ENCODE peak calls at places on chromosome 10, in ten cellular contexts. One of them, this sample, is unnamed.

GRCh38 chr10:133298466-133298865 is 10.2 kb downstream of the TUBGCP2 start:
- DNase-seq in right lobe of liver: no peak
- DNase-seq in EH: no peak
- DNase-seq in M059J: no peak
- DNase-seq in pancreas: no peak
- DNase-seq in Panc1: no peak
- DNase-seq in activated CD4-positive, CD25-positive, alpha-beta regulatory T cell treated with anti-CD3 and anti-CD28 coated beads, Interleukin-2, amount 50 U/mL, for 16 hours: no peak
- DNase-seq in H4: no peak
- DNase-seq in activated naive CD4-positive, alpha-beta T cell treated with Interleukin-2 at 50 U/mL for 16 hours: no peak
- DNase-seq in Daoy: no peak
- DNase-seq in this sample: no peak

GRCh38 chr10:109837384-109837783 is 85.9 kb downstream of the XPNPEP1 start:
- DNase-seq in right lobe of liver: no peak
- DNase-seq in EH: no peak
- DNase-seq in M059J: peak; percentile 5
- DNase-seq in pancreas: no peak
- DNase-seq in Panc1: no peak
- DNase-seq in activated CD4-positive, CD25-positive, alpha-beta regulatory T cell treated with anti-CD3 and anti-CD28 coated beads, Interleukin-2, amount 50 U/mL, for 16 hours: no peak
- DNase-seq in H4: no peak
- DNase-seq in activated naive CD4-positive, alpha-beta T cell treated with Interleukin-2 at 50 U/mL for 16 hours: no peak
- DNase-seq in Daoy: no peak
- DNase-seq in this sample: no peak

GRCh38 chr10:80139290-80139689 is 6.8 kb downstream of the PLAC9 start:
- DNase-seq in right lobe of liver: no peak
- DNase-seq in EH: no peak
- DNase-seq in M059J: no peak
- DNase-seq in pancreas: no peak
- DNase-seq in Panc1: no peak
- DNase-seq in activated CD4-positive, CD25-positive, alpha-beta regulatory T cell treated with anti-CD3 and anti-CD28 coated beads, Interleukin-2, amount 50 U/mL, for 16 hours: no peak
- DNase-seq in H4: no peak
- DNase-seq in activated naive CD4-positive, alpha-beta T cell treated with Interleukin-2 at 50 U/mL for 16 hours: no peak
- DNase-seq in Daoy: no peak
- DNase-seq in this sample: no peak

GRCh38 chr10:132774905-132775863 is 10.8 kb downstream of the NKX6-2 start:
- DNase-seq in right lobe of liver: no peak
- DNase-seq in EH: peak; percentile 65
- DNase-seq in M059J: no peak
- DNase-seq in pancreas: peak; percentile 77
- DNase-seq in Panc1: no peak
- DNase-seq in activated CD4-positive, CD25-positive, alpha-beta regulatory T cell treated with anti-CD3 and anti-CD28 coated beads, Interleukin-2, amount 50 U/mL, for 16 hours: no peak
- DNase-seq in H4: peak; percentile 16
- DNase-seq in activated naive CD4-positive, alpha-beta T cell treated with Interleukin-2 at 50 U/mL for 16 hours: no peak
- DNase-seq in Daoy: no peak
- DNase-seq in this sample: peak; percentile 96

GRCh38 chr10:82206831-82207230 is 331.8 kb downstream of the NRG3 start:
- DNase-seq in right lobe of liver: no peak
- DNase-seq in EH: no peak
- DNase-seq in M059J: no peak
- DNase-seq in pancreas: no peak
- DNase-seq in Panc1: no peak
- DNase-seq in activated CD4-positive, CD25-positive, alpha-beta regulatory T cell treated with anti-CD3 and anti-CD28 coated beads, Interleukin-2, amount 50 U/mL, for 16 hours: no peak
- DNase-seq in H4: no peak
- DNase-seq in activated naive CD4-positive, alpha-beta T cell treated with Interleukin-2 at 50 U/mL for 16 hours: no peak
- DNase-seq in Daoy: no peak
- DNase-seq in this sample: no peak

GRCh38 chr10:92354587-92354986 is 63.6 kb downstream of the MARCHF5 start:
- DNase-seq in right lobe of liver: no peak
- DNase-seq in EH: no peak
- DNase-seq in M059J: no peak
- DNase-seq in pancreas: no peak
- DNase-seq in Panc1: no peak
- DNase-seq in activated CD4-positive, CD25-positive, alpha-beta regulatory T cell treated with anti-CD3 and anti-CD28 coated beads, Interleukin-2, amount 50 U/mL, for 16 hours: no peak
- DNase-seq in H4: no peak
- DNase-seq in activated naive CD4-positive, alpha-beta T cell treated with Interleukin-2 at 50 U/mL for 16 hours: no peak
- DNase-seq in Daoy: no peak
- DNase-seq in this sample: no peak

GRCh38 chr10:75048669-75049098 is 62.8 kb upstream of the SAMD8 start:
- DNase-seq in right lobe of liver: no peak
- DNase-seq in EH: peak; percentile 22
- DNase-seq in M059J: no peak
- DNase-seq in pancreas: peak; percentile 16
- DNase-seq in Panc1: no peak
- DNase-seq in activated CD4-positive, CD25-positive, alpha-beta regulatory T cell treated with anti-CD3 and anti-CD28 coated beads, Interleukin-2, amount 50 U/mL, for 16 hours: no peak
- DNase-seq in H4: no peak
- DNase-seq in activated naive CD4-positive, alpha-beta T cell treated with Interleukin-2 at 50 U/mL for 16 hours: no peak
- DNase-seq in Daoy: no peak
- DNase-seq in this sample: no peak

GRCh38 chr10:117609095-117609821 is 66.7 kb downstream of the EMX2 start:
- DNase-seq in right lobe of liver: no peak
- DNase-seq in EH: peak; percentile 79
- DNase-seq in M059J: peak; percentile 37
- DNase-seq in pancreas: peak; percentile 69
- DNase-seq in Panc1: peak; percentile 15
- DNase-seq in activated CD4-positive, CD25-positive, alpha-beta regulatory T cell treated with anti-CD3 and anti-CD28 coated beads, Interleukin-2, amount 50 U/mL, for 16 hours: no peak
- DNase-seq in H4: peak; percentile 37
- DNase-seq in activated naive CD4-positive, alpha-beta T cell treated with Interleukin-2 at 50 U/mL for 16 hours: no peak
- DNase-seq in Daoy: peak; percentile 72
- DNase-seq in this sample: peak; percentile 82

GRCh38 chr10:123974406-123974805 is 82.8 kb upstream of the CPXM2 start:
- DNase-seq in right lobe of liver: no peak
- DNase-seq in EH: peak; percentile 62
- DNase-seq in M059J: peak; percentile 60
- DNase-seq in pancreas: no peak
- DNase-seq in Panc1: no peak
- DNase-seq in activated CD4-positive, CD25-positive, alpha-beta regulatory T cell treated with anti-CD3 and anti-CD28 coated beads, Interleukin-2, amount 50 U/mL, for 16 hours: no peak
- DNase-seq in H4: peak; percentile 76
- DNase-seq in activated naive CD4-positive, alpha-beta T cell treated with Interleukin-2 at 50 U/mL for 16 hours: no peak
- DNase-seq in Daoy: peak; percentile 76
- DNase-seq in this sample: no peak

GRCh38 chr10:77899080-77899477 is 27.5 kb downstream of the DLG5 start:
- DNase-seq in right lobe of liver: no peak
- DNase-seq in EH: peak; percentile 86
- DNase-seq in M059J: peak; percentile 96
- DNase-seq in pancreas: no peak
- DNase-seq in Panc1: no peak
- DNase-seq in activated CD4-positive, CD25-positive, alpha-beta regulatory T cell treated with anti-CD3 and anti-CD28 coated beads, Interleukin-2, amount 50 U/mL, for 16 hours: no peak
- DNase-seq in H4: peak; percentile 89
- DNase-seq in activated naive CD4-positive, alpha-beta T cell treated with Interleukin-2 at 50 U/mL for 16 hours: no peak
- DNase-seq in Daoy: peak; percentile 75
- DNase-seq in this sample: peak; percentile 86

GRCh38 chr10:95451150-95451549 is 110.0 kb downstream of the SORBS1 start:
- DNase-seq in right lobe of liver: no peak
- DNase-seq in EH: no peak
- DNase-seq in M059J: no peak
- DNase-seq in pancreas: no peak
- DNase-seq in Panc1: no peak
- DNase-seq in activated CD4-positive, CD25-positive, alpha-beta regulatory T cell treated with anti-CD3 and anti-CD28 coated beads, Interleukin-2, amount 50 U/mL, for 16 hours: no peak
- DNase-seq in H4: no peak
- DNase-seq in activated naive CD4-positive, alpha-beta T cell treated with Interleukin-2 at 50 U/mL for 16 hours: no peak
- DNase-seq in Daoy: no peak
- DNase-seq in this sample: no peak

GRCh38 chr10:69408318-69409175 is 8.2 kb downstream of the TACR2 start:
- DNase-seq in right lobe of liver: peak; percentile 95
- DNase-seq in EH: peak; percentile 94
- DNase-seq in M059J: peak; percentile 89
- DNase-seq in pancreas: peak; percentile 97
- DNase-seq in Panc1: no peak
- DNase-seq in activated CD4-positive, CD25-positive, alpha-beta regulatory T cell treated with anti-CD3 and anti-CD28 coated beads, Interleukin-2, amount 50 U/mL, for 16 hours: peak; percentile 82
- DNase-seq in H4: peak; percentile 95
- DNase-seq in activated naive CD4-positive, alpha-beta T cell treated with Interleukin-2 at 50 U/mL for 16 hours: peak; percentile 88
- DNase-seq in Daoy: peak; percentile 93
- DNase-seq in this sample: peak; percentile 97

GRCh38 chr10:21749788-21750187 is 215.8 kb downstream of the MLLT10 start:
- DNase-seq in right lobe of liver: no peak
- DNase-seq in EH: no peak
- DNase-seq in M059J: no peak
- DNase-seq in pancreas: no peak
- DNase-seq in Panc1: no peak
- DNase-seq in activated CD4-positive, CD25-positive, alpha-beta regulatory T cell treated with anti-CD3 and anti-CD28 coated beads, Interleukin-2, amount 50 U/mL, for 16 hours: no peak
- DNase-seq in H4: no peak
- DNase-seq in activated naive CD4-positive, alpha-beta T cell treated with Interleukin-2 at 50 U/mL for 16 hours: no peak
- DNase-seq in Daoy: no peak
- DNase-seq in this sample: no peak

GRCh38 chr10:24374134-24374915 is 165.4 kb downstream of the KIAA1217 start:
- DNase-seq in right lobe of liver: no peak
- DNase-seq in EH: peak; percentile 77
- DNase-seq in M059J: peak; percentile 3
- DNase-seq in pancreas: no peak
- DNase-seq in Panc1: no peak
- DNase-seq in activated CD4-positive, CD25-positive, alpha-beta regulatory T cell treated with anti-CD3 and anti-CD28 coated beads, Interleukin-2, amount 50 U/mL, for 16 hours: no peak
- DNase-seq in H4: no peak
- DNase-seq in activated naive CD4-positive, alpha-beta T cell treated with Interleukin-2 at 50 U/mL for 16 hours: no peak
- DNase-seq in Daoy: peak; percentile 44
- DNase-seq in this sample: no peak

GRCh38 chr10:95350212-95350829 is 59.5 kb upstream of the PDLIM1 start:
- DNase-seq in right lobe of liver: no peak
- DNase-seq in EH: no peak
- DNase-seq in M059J: no peak
- DNase-seq in pancreas: no peak
- DNase-seq in Panc1: no peak
- DNase-seq in activated CD4-positive, CD25-positive, alpha-beta regulatory T cell treated with anti-CD3 and anti-CD28 coated beads, Interleukin-2, amount 50 U/mL, for 16 hours: no peak
- DNase-seq in H4: no peak
- DNase-seq in activated naive CD4-positive, alpha-beta T cell treated with Interleukin-2 at 50 U/mL for 16 hours: no peak
- DNase-seq in Daoy: no peak
- DNase-seq in this sample: no peak

GRCh38 chr10:112275512-112276245 is 7.5 kb upstream of the TECTB start:
- DNase-seq in right lobe of liver: no peak
- DNase-seq in EH: no peak
- DNase-seq in M059J: no peak
- DNase-seq in pancreas: no peak
- DNase-seq in Panc1: no peak
- DNase-seq in activated CD4-positive, CD25-positive, alpha-beta regulatory T cell treated with anti-CD3 and anti-CD28 coated beads, Interleukin-2, amount 50 U/mL, for 16 hours: no peak
- DNase-seq in H4: no peak
- DNase-seq in activated naive CD4-positive, alpha-beta T cell treated with Interleukin-2 at 50 U/mL for 16 hours: no peak
- DNase-seq in Daoy: no peak
- DNase-seq in this sample: no peak

GRCh38 chr10:77983384-77984341 is 45.7 kb downstream of the POLR3A start:
- DNase-seq in right lobe of liver: no peak
- DNase-seq in EH: peak; percentile 84
- DNase-seq in M059J: peak; percentile 71
- DNase-seq in pancreas: no peak
- DNase-seq in Panc1: no peak
- DNase-seq in activated CD4-positive, CD25-positive, alpha-beta regulatory T cell treated with anti-CD3 and anti-CD28 coated beads, Interleukin-2, amount 50 U/mL, for 16 hours: no peak
- DNase-seq in H4: no peak
- DNase-seq in activated naive CD4-positive, alpha-beta T cell treated with Interleukin-2 at 50 U/mL for 16 hours: no peak
- DNase-seq in Daoy: peak; percentile 48
- DNase-seq in this sample: no peak

GRCh38 chr10:7915923-7916322 is 97.6 kb downstream of the TAF3 start:
- DNase-seq in right lobe of liver: no peak
- DNase-seq in EH: peak; percentile 58
- DNase-seq in M059J: peak; percentile 66
- DNase-seq in pancreas: no peak
- DNase-seq in Panc1: no peak
- DNase-seq in activated CD4-positive, CD25-positive, alpha-beta regulatory T cell treated with anti-CD3 and anti-CD28 coated beads, Interleukin-2, amount 50 U/mL, for 16 hours: no peak
- DNase-seq in H4: peak; percentile 47
- DNase-seq in activated naive CD4-positive, alpha-beta T cell treated with Interleukin-2 at 50 U/mL for 16 hours: no peak
- DNase-seq in Daoy: peak; percentile 24
- DNase-seq in this sample: no peak

GRCh38 chr10:131095109-131095580 is 216.4 kb downstream of the TCERG1L start:
- DNase-seq in right lobe of liver: no peak
- DNase-seq in EH: no peak
- DNase-seq in M059J: no peak
- DNase-seq in pancreas: no peak
- DNase-seq in Panc1: no peak
- DNase-seq in activated CD4-positive, CD25-positive, alpha-beta regulatory T cell treated with anti-CD3 and anti-CD28 coated beads, Interleukin-2, amount 50 U/mL, for 16 hours: no peak
- DNase-seq in H4: no peak
- DNase-seq in activated naive CD4-positive, alpha-beta T cell treated with Interleukin-2 at 50 U/mL for 16 hours: no peak
- DNase-seq in Daoy: no peak
- DNase-seq in this sample: no peak

GRCh38 chr10:77090381-77091356 is 546.9 kb downstream of the KCNMA1 start:
- DNase-seq in right lobe of liver: no peak
- DNase-seq in EH: no peak
- DNase-seq in M059J: no peak
- DNase-seq in pancreas: no peak
- DNase-seq in Panc1: no peak
- DNase-seq in activated CD4-positive, CD25-positive, alpha-beta regulatory T cell treated with anti-CD3 and anti-CD28 coated beads, Interleukin-2, amount 50 U/mL, for 16 hours: no peak
- DNase-seq in H4: no peak
- DNase-seq in activated naive CD4-positive, alpha-beta T cell treated with Interleukin-2 at 50 U/mL for 16 hours: no peak
- DNase-seq in Daoy: no peak
- DNase-seq in this sample: no peak

GRCh38 chr10:130160775-130161174 is 24.6 kb downstream of the GLRX3 start:
- DNase-seq in right lobe of liver: no peak
- DNase-seq in EH: peak; percentile 6
- DNase-seq in M059J: no peak
- DNase-seq in pancreas: no peak
- DNase-seq in Panc1: no peak
- DNase-seq in activated CD4-positive, CD25-positive, alpha-beta regulatory T cell treated with anti-CD3 and anti-CD28 coated beads, Interleukin-2, amount 50 U/mL, for 16 hours: no peak
- DNase-seq in H4: peak; percentile 19
- DNase-seq in activated naive CD4-positive, alpha-beta T cell treated with Interleukin-2 at 50 U/mL for 16 hours: no peak
- DNase-seq in Daoy: no peak
- DNase-seq in this sample: no peak

GRCh38 chr10:96089116-96089515 is 41.0 kb upstream of the ZNF518A start:
- DNase-seq in right lobe of liver: no peak
- DNase-seq in EH: no peak
- DNase-seq in M059J: no peak
- DNase-seq in pancreas: no peak
- DNase-seq in Panc1: no peak
- DNase-seq in activated CD4-positive, CD25-positive, alpha-beta regulatory T cell treated with anti-CD3 and anti-CD28 coated beads, Interleukin-2, amount 50 U/mL, for 16 hours: no peak
- DNase-seq in H4: no peak
- DNase-seq in activated naive CD4-positive, alpha-beta T cell treated with Interleukin-2 at 50 U/mL for 16 hours: no peak
- DNase-seq in Daoy: no peak
- DNase-seq in this sample: no peak

GRCh38 chr10:43057831-43058340 is 19.0 kb upstream of the RET start:
- DNase-seq in right lobe of liver: peak; percentile 24
- DNase-seq in EH: no peak
- DNase-seq in M059J: no peak
- DNase-seq in pancreas: peak; percentile 27
- DNase-seq in Panc1: no peak
- DNase-seq in activated CD4-positive, CD25-positive, alpha-beta regulatory T cell treated with anti-CD3 and anti-CD28 coated beads, Interleukin-2, amount 50 U/mL, for 16 hours: no peak
- DNase-seq in H4: no peak
- DNase-seq in activated naive CD4-positive, alpha-beta T cell treated with Interleukin-2 at 50 U/mL for 16 hours: no peak
- DNase-seq in Daoy: no peak
- DNase-seq in this sample: no peak

GRCh38 chr10:112435013-112435619 is 11.6 kb downstream of the ZDHHC6 start:
- DNase-seq in right lobe of liver: no peak
- DNase-seq in EH: peak; percentile 47
- DNase-seq in M059J: peak; percentile 52
- DNase-seq in pancreas: no peak
- DNase-seq in Panc1: no peak
- DNase-seq in activated CD4-positive, CD25-positive, alpha-beta regulatory T cell treated with anti-CD3 and anti-CD28 coated beads, Interleukin-2, amount 50 U/mL, for 16 hours: no peak
- DNase-seq in H4: peak; percentile 34
- DNase-seq in activated naive CD4-positive, alpha-beta T cell treated with Interleukin-2 at 50 U/mL for 16 hours: no peak
- DNase-seq in Daoy: no peak
- DNase-seq in this sample: no peak

GRCh38 chr10:117511601-117512390 is 30.8 kb upstream of the EMX2 start:
- DNase-seq in right lobe of liver: no peak
- DNase-seq in EH: no peak
- DNase-seq in M059J: no peak
- DNase-seq in pancreas: no peak
- DNase-seq in Panc1: no peak
- DNase-seq in activated CD4-positive, CD25-positive, alpha-beta regulatory T cell treated with anti-CD3 and anti-CD28 coated beads, Interleukin-2, amount 50 U/mL, for 16 hours: no peak
- DNase-seq in H4: no peak
- DNase-seq in activated naive CD4-positive, alpha-beta T cell treated with Interleukin-2 at 50 U/mL for 16 hours: no peak
- DNase-seq in Daoy: no peak
- DNase-seq in this sample: no peak

GRCh38 chr10:33781666-33782395 is 447.4 kb upstream of the NRP1 start:
- DNase-seq in right lobe of liver: no peak
- DNase-seq in EH: no peak
- DNase-seq in M059J: no peak
- DNase-seq in pancreas: no peak
- DNase-seq in Panc1: no peak
- DNase-seq in activated CD4-positive, CD25-positive, alpha-beta regulatory T cell treated with anti-CD3 and anti-CD28 coated beads, Interleukin-2, amount 50 U/mL, for 16 hours: no peak
- DNase-seq in H4: no peak
- DNase-seq in activated naive CD4-positive, alpha-beta T cell treated with Interleukin-2 at 50 U/mL for 16 hours: no peak
- DNase-seq in Daoy: no peak
- DNase-seq in this sample: no peak

GRCh38 chr10:101489355-101489754 is 98.7 kb downstream of the POLL start:
- DNase-seq in right lobe of liver: no peak
- DNase-seq in EH: peak; percentile 47
- DNase-seq in M059J: peak; percentile 32
- DNase-seq in pancreas: no peak
- DNase-seq in Panc1: no peak
- DNase-seq in activated CD4-positive, CD25-positive, alpha-beta regulatory T cell treated with anti-CD3 and anti-CD28 coated beads, Interleukin-2, amount 50 U/mL, for 16 hours: no peak
- DNase-seq in H4: peak; percentile 25
- DNase-seq in activated naive CD4-positive, alpha-beta T cell treated with Interleukin-2 at 50 U/mL for 16 hours: no peak
- DNase-seq in Daoy: peak; percentile 3
- DNase-seq in this sample: no peak

GRCh38 chr10:25097669-25098411 is 77.0 kb upstream of the GPR158 start:
- DNase-seq in right lobe of liver: no peak
- DNase-seq in EH: no peak
- DNase-seq in M059J: no peak
- DNase-seq in pancreas: no peak
- DNase-seq in Panc1: no peak
- DNase-seq in activated CD4-positive, CD25-positive, alpha-beta regulatory T cell treated with anti-CD3 and anti-CD28 coated beads, Interleukin-2, amount 50 U/mL, for 16 hours: no peak
- DNase-seq in H4: no peak
- DNase-seq in activated naive CD4-positive, alpha-beta T cell treated with Interleukin-2 at 50 U/mL for 16 hours: no peak
- DNase-seq in Daoy: no peak
- DNase-seq in this sample: no peak